ENCODE peak calls at places on chromosome 4, in eight cellular contexts. W, N, X, H, K, Z, O and G are unnamed samples.
A peak's percentile ranks its signal among the peaks of the same experiment; 100 is the strongest.

GRCh38 chr4:184387351-184387750 is 87.0 kb downstream of the IRF2 start:
- DNase-seq in H (no peak), W (no peak), O (no peak), K (no peak), X (no peak), N (no peak), Z (no peak), G (peak; percentile 86)

GRCh38 chr4:23889814-23890269 is at the start of gene PPARGC1A:
- DNase-seq in X (no peak), Z (peak; percentile 90), N (peak; percentile 45), K (peak; percentile 91), W (no peak), O (peak; percentile 83), H (peak; percentile 11), G (no peak)

GRCh38 chr4:142383800-142384470 is 462.2 kb downstream of the INPP4B start:
- DNase-seq in H (no peak), O (no peak), W (no peak), Z (no peak), X (no peak), K (no peak), N (peak; percentile 24), G (no peak)

GRCh38 chr4:88144866-88145300 is 13.6 kb downstream of the ABCG2 start:
- DNase-seq in O (no peak), H (no peak), K (no peak), Z (peak; percentile 63), N (no peak), W (peak; percentile 89), X (no peak), G (no peak)

GRCh38 chr4:119589165-119589564 is 39.4 kb downstream of the PDE5A start:
- DNase-seq in X (no peak), K (no peak), N (no peak), Z (no peak), W (no peak), O (no peak), H (no peak), G (no peak)

GRCh38 chr4:90198086-90198847 is 71.1 kb downstream of the CCSER1 start:
- DNase-seq in Z (no peak), O (no peak), N (no peak), X (no peak), W (no peak), H (no peak), K (no peak), G (no peak)

GRCh38 chr4:113682730-113683129 is 78.8 kb downstream of the CAMK2D start:
- DNase-seq in K (no peak), X (no peak), O (no peak), H (no peak), Z (no peak), N (peak; percentile 80), W (peak; percentile 70), G (no peak)

GRCh38 chr4:48681856-48682255 is 98.2 kb downstream of the FRYL start:
- DNase-seq in H (no peak), K (peak; percentile 52), Z (peak; percentile 32), X (no peak), N (peak; percentile 48), O (no peak), W (peak; percentile 33), G (peak; percentile 16)

GRCh38 chr4:133131829-133132485 is 17.1 kb upstream of the PCDH10 start:
- DNase-seq in O (no peak), K (no peak), H (no peak), X (no peak), N (no peak), W (no peak), Z (no peak), G (no peak)

GRCh38 chr4:139890810-139891209 is 225.2 kb downstream of the MGST2 start:
- DNase-seq in X (no peak), K (no peak), W (peak; percentile 46), H (no peak), Z (no peak), N (peak; percentile 85), O (no peak), G (no peak)

GRCh38 chr4:139887378-139887801 is 221.8 kb downstream of the MGST2 start:
- DNase-seq in N (peak; percentile 34), Z (no peak), H (no peak), O (no peak), X (no peak), W (no peak), K (no peak), G (no peak)

GRCh38 chr4:139889901-139890300 is 224.3 kb downstream of the MGST2 start:
- DNase-seq in Z (no peak), W (no peak), X (no peak), K (no peak), O (no peak), N (no peak), H (peak; percentile 79), G (no peak)

GRCh38 chr4:139887962-139888735 is 222.5 kb downstream of the MGST2 start:
- DNase-seq in Z (no peak), X (no peak), O (no peak), H (peak; percentile 23), W (peak; percentile 26), N (no peak), K (no peak), G (no peak)

DNA sequence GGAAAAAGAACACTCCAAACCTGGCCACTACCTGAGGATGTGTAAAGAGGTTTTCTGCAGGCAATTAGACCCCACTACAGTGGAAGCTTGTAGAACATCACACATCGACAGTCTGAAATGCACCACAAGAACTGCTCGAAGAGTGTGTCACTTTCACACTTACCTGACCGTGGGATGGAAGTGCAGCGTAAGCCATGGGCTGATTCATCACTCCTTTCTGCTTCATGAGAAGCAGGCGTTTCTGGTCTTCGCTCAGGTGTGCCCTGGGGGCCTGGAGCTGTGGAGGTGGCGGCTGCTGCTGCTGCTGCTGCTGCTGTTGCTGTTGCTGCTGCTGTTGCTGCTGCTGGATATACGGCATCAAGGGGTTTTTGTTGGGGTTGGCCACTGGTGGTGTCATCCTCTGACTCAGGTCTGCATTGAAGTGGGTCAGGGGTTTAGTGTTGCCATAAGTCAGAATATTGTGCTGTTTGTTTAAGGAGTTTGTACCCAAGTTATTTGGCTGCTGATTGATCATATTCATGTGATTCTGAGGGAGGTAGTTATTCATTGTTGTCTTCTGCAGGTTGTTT is 223.7 kb downstream of the MGST2 start:
- DNase-seq in X (no peak), K (no peak), H (no peak), O (no peak), N (no peak), Z (no peak), W (peak; percentile 73), G (no peak)
- H3K4me3 ChIP-seq in X (no peak overlapping the region), K (no peak overlapping the region), H (peak overlapping the region; percentile 22), O (no peak overlapping the region), N (no peak overlapping the region), Z (no peak overlapping the region), W (no peak overlapping the region), G (no peak overlapping the region)

DNA sequence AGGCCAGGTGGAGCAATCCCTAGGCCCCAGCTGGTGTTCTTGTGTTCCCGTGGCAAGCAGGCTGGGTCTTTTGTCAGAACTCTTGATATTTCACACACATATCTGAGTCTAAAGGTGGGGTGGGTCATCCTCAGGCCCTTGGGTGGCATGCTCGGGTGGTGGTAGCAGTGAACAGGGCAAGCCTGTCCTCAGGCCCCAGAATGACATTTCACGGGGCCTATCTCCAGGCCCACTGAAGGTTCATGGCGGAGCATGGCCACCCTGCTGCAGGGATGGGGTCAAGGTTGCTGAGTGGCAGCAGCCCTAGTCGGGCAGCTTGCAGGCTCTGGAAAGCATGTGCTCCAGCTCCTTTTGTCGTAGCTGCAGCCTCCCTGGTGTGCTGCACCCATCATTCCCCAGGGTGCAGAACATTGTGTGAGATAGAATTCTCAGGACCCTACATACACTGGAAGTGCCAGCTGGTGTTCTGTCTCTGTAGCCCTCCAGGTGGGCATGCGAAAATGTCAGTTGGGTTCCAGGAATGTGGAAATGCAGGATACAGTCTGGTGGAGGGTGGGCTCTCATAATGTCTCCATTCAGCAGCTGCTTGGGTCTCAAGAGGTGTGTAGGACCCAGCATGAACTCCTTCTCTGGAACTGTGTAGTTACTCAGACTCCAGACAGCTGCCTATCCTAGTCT is 1571.8 kb downstream of the STIM2 start:
- DNase-seq in X (no peak), W (no peak), H (no peak), N (no peak), K (no peak), O (no peak), Z (no peak), G (no peak)
- H3K9me3 ChIP-seq in X (no peaks in the 10 kb centered on the region), W (no peaks in the 10 kb centered on the region), H (no peaks in the 10 kb centered on the region), N (no peaks in the 10 kb centered on the region), K (no peaks in the 10 kb centered on the region), O (no peaks in the 10 kb centered on the region), Z (no peaks in the 10 kb centered on the region), G (no peaks in the 10 kb centered on the region)

DNA sequence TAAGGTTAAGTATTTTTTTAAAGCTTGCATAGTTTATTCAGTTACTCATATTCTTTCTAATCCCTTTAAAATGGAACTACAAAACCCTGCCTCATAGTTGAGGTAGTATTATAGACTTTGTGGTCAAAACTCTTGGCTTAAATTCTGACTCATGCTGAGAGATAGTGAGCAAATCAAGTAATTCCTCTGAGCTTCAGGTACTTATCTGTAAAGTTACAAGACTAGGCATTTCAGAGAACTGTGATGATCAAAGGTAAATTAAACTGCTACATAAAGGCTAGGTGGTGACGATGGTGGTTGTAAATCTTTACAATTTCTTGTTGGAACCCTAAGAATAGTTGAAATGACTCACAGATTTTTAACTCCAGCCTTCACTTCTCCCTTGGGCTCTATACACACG is 3.2 kb upstream of the CLOCK start:
- DNase-seq in O (no peak), K (no peak), H (no peak), X (peak; percentile 98), Z (peak; percentile 51), N (peak; percentile 86), W (peak; percentile 99), G (no peak)
- TF ChIP-seq EZH2phosphoT487 in O (no peak), K (no peak), H (no peak), X (no peak), Z (no peak), N (no peak), W (no peak), G (no peak)

DNA sequence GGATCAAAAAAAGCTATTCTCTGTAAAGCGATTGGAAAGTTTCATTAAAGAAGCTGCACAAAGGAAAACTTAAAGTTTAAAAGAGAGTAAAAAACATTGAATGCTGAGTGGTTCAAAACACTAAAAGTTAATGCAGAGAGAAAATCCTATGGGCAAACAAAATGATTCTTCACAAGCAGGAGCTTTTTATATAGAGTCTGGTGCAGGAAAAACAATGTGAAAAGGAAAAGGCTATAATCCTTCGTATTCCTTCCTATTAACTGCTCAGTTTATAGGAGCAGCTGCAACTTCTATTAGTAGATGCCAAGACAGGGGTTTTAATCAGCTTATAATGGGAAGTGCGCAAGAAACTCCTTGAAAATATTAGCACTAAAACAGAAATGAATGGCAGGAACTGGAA is 100.7 kb downstream of the PDGFC start:
- DNase-seq in W (no peak), Z (no peak), K (no peak), X (no peak), O (no peak), H (no peak), N (no peak), G (no peak)
- H3K4me3 ChIP-seq in W (no peak overlapping the region), Z (no peak overlapping the region), K (no peak overlapping the region), X (no peak overlapping the region), O (no peak overlapping the region), H (no peak overlapping the region), N (no peak overlapping the region), G (no peak overlapping the region)

DNA sequence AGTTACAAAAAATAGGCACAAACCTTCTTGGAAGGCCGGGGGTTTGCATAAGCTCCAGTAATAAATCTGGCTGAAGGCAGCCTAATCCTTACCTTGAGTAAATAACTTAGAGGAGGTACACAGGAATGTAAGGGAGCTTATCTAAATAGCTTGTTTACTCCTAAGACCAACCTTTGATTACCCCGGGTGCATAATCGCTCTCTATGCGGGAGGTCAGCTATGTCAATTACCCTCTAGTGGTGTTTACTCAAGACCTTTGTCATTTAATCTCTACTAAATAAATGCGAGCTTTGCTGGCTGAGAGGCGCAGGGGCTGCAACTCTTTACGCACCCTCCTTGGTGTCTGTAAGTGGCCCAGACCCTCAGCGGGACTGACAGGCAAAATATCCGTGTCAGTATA is 50.2 kb upstream of the MAP9 start:
- DNase-seq in N (no peak), W (no peak), Z (no peak), K (no peak), X (no peak), O (peak; percentile 17), H (no peak), G (no peak)
- H3K9me3 ChIP-seq in N (no peaks in the 10 kb centered on the region), W (no peaks in the 10 kb centered on the region), Z (no peaks in the 10 kb centered on the region), K (no peaks in the 10 kb centered on the region), X (no peaks in the 10 kb centered on the region), O (peaks cover 19% of the 10 kb centered on the region), H (no peaks in the 10 kb centered on the region), G (peaks cover 5% of the 10 kb centered on the region)